ENCODE peak calls at places on chromosome 1, in six cellular contexts. Q is activated naive CD4-positive, alpha-beta T cell treated with anti-CD3 and anti-CD28 coated beads, Interleukin-2, amount 10 ng/mL, durations not matched to agents 7 days and 5 days; G is heart left ventricle; A is Daoy; X is GM20000; S is fibroblast of lung. W is an unnamed sample.

GRCh38 chr1:161197560-161198205 is 1.2 kb downstream of the ADAMTS4 start:
- DNase-seq in S (no peak), X (no peak), G (no peak), A (no peak), Q (no peak), W (no peak)

GRCh38 chr1:5995871-5996630 is 3.8 kb upstream of the NPHP4 start:
- DNase-seq in G (peak), S (no peak), Q (no peak), A (no peak), X (no peak), W (no peak)

GRCh38 chr1:228316589-228317387 is 89.8 kb downstream of the TRIM11 start:
- DNase-seq in S (no peak), A (no peak), X (peak), G (peak), Q (peak), W (peak)

GRCh38 chr1:44784094-44785026 is 3.6 kb downstream of the BEST4 start:
- DNase-seq in X (peak), S (no peak), Q (peak), G (peak), A (no peak), W (no peak)

GRCh38 chr1:85283475-85284199 is 7.2 kb upstream of the BCL10 start:
- DNase-seq in G (peak), S (no peak), A (no peak), X (no peak), Q (no peak), W (peak)

GRCh38 chr1:172931340-172931739 is 119.4 kb downstream of the TNFSF18 start:
- DNase-seq in S (no peak), Q (no peak), X (no peak), G (no peak), A (no peak), W (no peak)

GRCh38 chr1:38329644-38330043 is 283.1 kb upstream of the POU3F1 start:
- DNase-seq in X (no peak), G (no peak), A (no peak), S (no peak), Q (no peak), W (no peak)

GRCh38 chr1:174398246-174398645 is 49.5 kb upstream of the GPR52 start:
- DNase-seq in G (no peak), S (peak), X (no peak), Q (no peak), A (peak), W (no peak)

GRCh38 chr1:3718764-3719163 is 33.5 kb upstream of the CCDC27 start:
- DNase-seq in Q (no peak), S (no peak), G (no peak), X (no peak), A (no peak), W (no peak)

GRCh38 chr1:241591736-241592135 is 48.4 kb downstream of the CHML start:
- DNase-seq in X (no peak), A (no peak), G (no peak), S (no peak), Q (no peak), W (no peak)

GRCh38 chr1:232922475-232922874 is 27.9 kb upstream of the NTPCR start:
- DNase-seq in Q (no peak), S (peak), A (peak), G (no peak), X (no peak), W (no peak)

GRCh38 chr1:224594360-224594759 is 21.8 kb upstream of the CNIH3 start:
- DNase-seq in X (no peak), A (no peak), Q (no peak), G (no peak), S (no peak), W (no peak)

GRCh38 chr1:26081267-26082019 is 14.0 kb upstream of the TRIM63 start:
- DNase-seq in S (no peak), G (peak), X (no peak), A (peak), Q (no peak), W (no peak)

GRCh38 chr1:25232866-25233784 is 823 bp upstream of the SYF2 start:
- DNase-seq in X (peak), S (peak), A (peak), G (peak), Q (peak), W (no peak)

GRCh38 chr1:91806777-91807700 is 78.9 kb downstream of the TGFBR3 start:
- DNase-seq in G (no peak), A (no peak), Q (no peak), X (no peak), S (peak), W (no peak)

GRCh38 chr1:241600496-241600901 is 39.7 kb downstream of the CHML start:
- DNase-seq in X (peak), G (no peak), A (no peak), Q (no peak), S (no peak), W (no peak)

GRCh38 chr1:178241837-178242236 is 147.9 kb downstream of the RASAL2 start:
- DNase-seq in G (no peak), A (no peak), Q (no peak), S (no peak), X (no peak), W (no peak)

GRCh38 chr1:154609398-154610380 is 1.7 kb upstream of the ADAR start:
- DNase-seq in X (no peak), G (no peak), S (no peak), Q (peak), A (peak), W (no peak)

GRCh38 chr1:111592389-111593361 is 26.9 kb upstream of the RAP1A start:
- DNase-seq in A (peak), G (peak), Q (peak), X (peak), S (peak), W (peak)

GRCh38 chr1:55547441-55547840 is 332.3 kb upstream of the USP24 start:
- DNase-seq in Q (no peak), G (no peak), S (peak), A (no peak), X (no peak), W (no peak)

GRCh38 chr1:24481098-24481497 is 21.5 kb upstream of the RCAN3 start:
- DNase-seq in Q (peak), A (no peak), X (peak), G (no peak), S (no peak), W (no peak)

GRCh38 chr1:235545294-235545930 is 41.2 kb upstream of the B3GALNT2 start:
- DNase-seq in A (no peak), X (no peak), S (no peak), Q (no peak), G (no peak), W (no peak)

GRCh38 chr1:215719569-215719968 is 152.5 kb downstream of the KCTD3 start:
- DNase-seq in S (peak), G (no peak), X (no peak), Q (no peak), A (no peak), W (no peak)

GRCh38 chr1:158972841-158973240 is 36.9 kb upstream of the IFI16 start:
- DNase-seq in X (no peak), G (no peak), Q (no peak), S (peak), A (no peak), W (no peak)

GRCh38 chr1:168439451-168440375 is 104.1 kb downstream of the XCL2 start:
- DNase-seq in G (peak), X (peak), Q (peak), S (peak), A (peak), W (peak)

GRCh38 chr1:95057361-95057760 is 15.4 kb downstream of the ALG14 start:
- DNase-seq in A (no peak), Q (no peak), S (no peak), X (no peak), G (no peak), W (no peak)

GRCh38 chr1:25569599-25570458 is 26.4 kb downstream of the LDLRAP1 start:
- DNase-seq in A (peak), S (no peak), Q (no peak), X (no peak), G (no peak), W (peak)

GRCh38 chr1:236288620-236288976 is 6.8 kb upstream of the ERO1B start:
- DNase-seq in X (no peak), G (no peak), S (no peak), A (no peak), Q (no peak), W (no peak)

GRCh38 chr1:229059671-229060079 is 211.2 kb upstream of the RAB4A start:
- DNase-seq in S (peak), X (no peak), Q (no peak), G (peak), A (no peak), W (no peak)

GRCh38 chr1:156467906-156468305 is 32.7 kb downstream of the MEF2D start:
- DNase-seq in Q (no peak), G (no peak), A (no peak), X (no peak), S (no peak), W (no peak)

GRCh38 chr1:47024138-47024856 is 828 bp downstream of the CYP4X1 start:
- DNase-seq in G (no peak), A (no peak), Q (no peak), S (no peak), X (no peak), W (no peak)

GRCh38 chr1:16081636-16082035 is 8.2 kb upstream of the FAM131C start:
- DNase-seq in X (no peak), Q (no peak), G (no peak), A (no peak), S (no peak), W (no peak)

GRCh38 chr1:87092852-87093251 is 178.4 kb downstream of the HS2ST1 start:
- DNase-seq in G (no peak), X (no peak), Q (no peak), A (no peak), S (no peak), W (no peak)

GRCh38 chr1:106613861-106614260 is 442.6 kb upstream of the PRMT6 start:
- DNase-seq in S (no peak), Q (no peak), X (no peak), A (no peak), G (no peak), W (no peak)

GRCh38 chr1:46490603-46491499 is 1.2 kb downstream of the DMBX1 start:
- DNase-seq in S (peak), Q (no peak), A (no peak), G (no peak), X (no peak), W (no peak)

GRCh38 chr1:242005866-242006565 is 7.1 kb upstream of the MAP1LC3C start:
- DNase-seq in Q (no peak), G (no peak), S (no peak), A (no peak), X (no peak), W (no peak)

GRCh38 chr1:163744488-163744887 is 422.7 kb downstream of the NUF2 start:
- DNase-seq in Q (no peak), X (no peak), A (no peak), S (no peak), G (no peak), W (no peak)

GRCh38 chr1:54871275-54872040 is 15.5 kb downstream of the DHCR24 start:
- DNase-seq in A (no peak), X (no peak), Q (no peak), S (no peak), G (no peak), W (no peak)

W was measured in pancreas.